ENCODE peak calls at places on chromosome 1, in six cellular contexts. D is GM12865, L is Calu3, M is endothelial cell, V is GM10248, N is uterus. A is an unnamed sample.

GRCh38 chr1:42504535-42505128 is 41.5 kb downstream of the CCDC30 start:
- DNase-seq in D (no peak), N (no peak), V (no peak), L (no peak), M (no peak), A (no peak)

GRCh38 chr1:21956720-21957552 is 19.8 kb upstream of the HSPG2 start:
- DNase-seq in V (peak), M (no peak), D (no peak), L (peak), N (no peak), A (peak)

GRCh38 chr1:160077496-160077895 is 3.8 kb upstream of the KCNJ9 start:
- DNase-seq in L (no peak), M (no peak), V (no peak), N (no peak), D (no peak), A (no peak)

GRCh38 chr1:80023366-80023765 is 1016.8 kb upstream of the ADGRL4 start:
- DNase-seq in L (no peak), M (no peak), D (no peak), N (no peak), V (no peak), A (no peak)

GRCh38 chr1:161730050-161730564 is 8.8 kb downstream of the FCRLB start:
- DNase-seq in D (peak), L (peak), M (no peak), N (no peak), V (peak), A (peak)

GRCh38 chr1:155051342-155051776 is 243 bp downstream of the ADAM15 start:
- DNase-seq in D (no peak), N (no peak), M (no peak), L (no peak), V (no peak), A (no peak)

GRCh38 chr1:227357229-227358078 is 39.2 kb upstream of the CDC42BPA start:
- DNase-seq in L (peak), V (no peak), D (no peak), M (peak), N (peak), A (no peak)

GRCh38 chr1:183093821-183094287 is 70.6 kb downstream of the LAMC1 start:
- DNase-seq in M (no peak), V (no peak), L (no peak), N (no peak), D (no peak), A (no peak)

GRCh38 chr1:1954015-1954414 is 34.9 kb upstream of the TMEM52 start:
- DNase-seq in M (no peak), V (no peak), L (no peak), D (no peak), N (no peak), A (no peak)
- TF ChIP-seq CTCF in M (no peak), V (no peak), L (no peak), D (no peak), N (no peak), A (no peak)

GRCh38 chr1:100731309-100731708 is 11.8 kb downstream of the VCAM1 start:
- DNase-seq in N (no peak), L (no peak), D (no peak), M (no peak), V (no peak), A (no peak)
- TF ChIP-seq CTCF in N (no peak), L (no peak), D (no peak), M (no peak), V (no peak), A (no peak)

GRCh38 chr1:17653728-17654351 is 101.3 kb upstream of the ACTL8 start:
- DNase-seq in M (peak), V (peak), N (no peak), L (peak), D (peak), A (peak)
- TF ChIP-seq CTCF in M (peak), V (peak), N (peak), L (peak), D (peak), A (peak)

GRCh38 chr1:37825508-37825907 is 17.5 kb upstream of the YRDC start:
- DNase-seq in L (no peak), V (no peak), N (no peak), D (no peak), M (no peak), A (no peak)
- TF ChIP-seq CTCF in L (no peak), V (no peak), N (no peak), D (no peak), M (no peak), A (no peak)

DNA sequence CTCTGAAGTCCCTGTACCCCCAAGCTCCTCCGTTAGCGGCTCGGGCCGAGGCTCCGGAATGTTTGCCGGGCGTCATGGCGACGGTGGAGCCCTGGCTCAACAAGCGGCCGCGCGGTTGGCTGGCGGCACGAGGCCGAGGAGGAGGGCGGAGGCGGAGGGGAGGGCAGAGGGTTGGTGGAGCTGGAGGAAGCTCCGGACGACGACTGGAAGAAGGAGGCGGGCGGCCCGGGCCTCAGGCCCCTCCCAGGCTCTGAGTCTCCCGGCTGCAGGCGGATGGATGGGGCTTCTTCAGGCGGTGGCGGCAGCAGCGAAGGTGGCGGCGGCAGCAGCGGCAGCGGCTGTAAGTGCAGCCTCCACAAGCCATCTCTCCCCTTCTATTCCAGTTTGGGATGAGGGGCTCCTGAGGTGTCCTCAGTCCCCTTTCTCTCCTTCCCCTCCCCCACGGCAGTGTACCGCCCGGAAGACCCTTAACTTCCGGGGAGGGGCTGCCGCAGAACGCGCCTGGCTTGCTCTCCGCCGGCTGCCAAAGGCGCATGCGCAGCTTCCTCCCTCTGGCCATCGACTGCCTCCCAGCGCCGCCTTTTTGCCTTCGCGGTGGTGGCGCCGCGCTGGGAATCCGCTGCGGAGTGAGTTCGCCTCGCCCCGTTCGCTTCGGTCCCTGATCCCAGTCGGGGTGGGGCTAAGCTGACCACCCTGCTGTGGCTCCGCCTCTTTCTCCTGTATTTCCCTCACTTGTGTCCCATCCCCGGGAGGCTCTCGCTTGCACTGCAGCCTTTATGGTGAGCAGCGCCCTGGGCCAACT is at the start of the genes DNAI4 and MIER1:
- DNase-seq in L (peak), N (peak), V (peak), M (peak), D (peak), A (peak)
- TF ChIP-seq CTCF in L (peak), N (peak), V (no peak), M (no peak), D (peak), A (no peak)

DNA sequence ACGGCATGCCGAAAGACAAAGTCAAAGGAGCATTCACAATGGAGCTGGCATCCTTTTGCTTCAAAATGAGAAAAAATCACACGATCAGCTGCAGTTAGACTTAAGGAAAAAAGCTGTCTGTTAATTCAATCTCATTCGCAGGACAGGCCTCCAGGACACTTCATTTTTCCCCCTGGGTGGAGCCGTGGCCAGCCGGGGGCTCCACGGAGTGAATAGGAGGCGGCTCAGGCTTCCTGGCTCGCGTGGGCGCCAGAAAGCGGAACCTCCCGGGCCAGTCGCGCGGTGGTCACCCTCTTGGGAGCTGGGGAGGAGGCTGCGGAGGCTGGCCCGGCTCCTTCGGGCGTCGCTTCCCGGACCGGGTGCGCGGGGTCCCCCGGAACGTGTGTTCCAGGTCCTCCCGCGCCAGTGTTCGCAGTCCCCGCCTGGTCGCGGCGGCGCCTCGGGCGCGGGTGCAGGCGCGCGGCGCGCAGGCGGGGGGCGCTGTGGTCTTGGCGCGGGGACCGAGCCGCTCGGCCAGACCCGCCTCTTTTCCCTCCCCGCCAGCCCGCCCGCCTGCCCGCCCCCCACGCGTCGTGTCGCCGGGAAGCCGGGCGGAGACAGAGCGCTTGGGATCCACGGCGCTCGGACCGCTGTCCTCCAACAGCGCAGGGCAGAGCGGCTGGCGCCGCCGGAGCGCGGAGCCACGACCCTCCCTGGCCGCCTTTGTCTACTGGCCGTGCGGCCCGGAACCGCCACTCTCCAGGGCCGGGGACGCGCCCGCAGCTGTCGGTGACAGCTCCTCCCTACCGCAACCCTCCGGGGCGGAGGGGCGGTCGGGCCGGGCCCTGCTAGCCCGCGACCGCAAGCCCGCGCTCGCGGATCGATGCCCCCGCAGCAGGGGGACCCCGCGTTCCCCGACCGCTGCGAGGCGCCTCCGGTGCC is at the start of gene RHOU:
- DNase-seq in M (peak), D (no peak), L (peak), N (peak), V (peak), A (peak)
- TF ChIP-seq CTCF in M (peak), D (no peak), L (peak), N (peak), V (peak), A (peak)

GRCh38 chr1:3219005-3219724 is 150.2 kb downstream of the PRDM16 start:
- DNase-seq in N (no peak), L (peak), D (no peak), M (no peak), V (no peak), A (no peak)
- TF ChIP-seq CTCF in N (no peak), L (no peak), D (no peak), M (no peak), V (no peak), A (no peak)

A was measured in activated CD8-positive, alpha-beta T cell treated with anti-CD3 and anti-CD28 coated beads for 36 hours.